ENCODE peak calls at places on chromosomes 6 and 20, in seven cellular contexts. One of them, this sample, is unnamed. For H3K4me1, the result is how much of the 10 kb centered on the place peaks cover.

GRCh38 chr6:121780325-121781313 is 345.2 kb downstream of the GJA1 start:
- DNase-seq in GM23338: no peak
- DNase-seq in thoracic aorta: peak
- DNase-seq in vagina: no peak
- DNase-seq in hepatocyte: peak
- DNase-seq in body of pancreas: peak
- DNase-seq in endodermal cell: peak
- DNase-seq in this sample: no peak

GRCh38 chr20:14775778-14776177 is 438.4 kb upstream of the FLRT3 start:
- DNase-seq in GM23338: no peak
- DNase-seq in endodermal cell: no peak
- DNase-seq in vagina: no peak
- DNase-seq in body of pancreas: peak
- DNase-seq in thoracic aorta: no peak
- DNase-seq in hepatocyte: peak
- DNase-seq in this sample: no peak

GRCh38 chr20:397432-398237 is 10.5 kb upstream of the RBCK1 start:
- DNase-seq in vagina: no peak
- DNase-seq in thoracic aorta: no peak
- DNase-seq in GM23338: no peak
- DNase-seq in body of pancreas: no peak
- DNase-seq in endodermal cell: no peak
- DNase-seq in hepatocyte: no peak
- DNase-seq in this sample: no peak

GRCh38 chr6:127347188-127347587 is 3.8 kb upstream of the ECHDC1 start:
- DNase-seq in thoracic aorta: no peak
- DNase-seq in GM23338: no peak
- DNase-seq in endodermal cell: no peak
- DNase-seq in vagina: no peak
- DNase-seq in body of pancreas: no peak
- DNase-seq in hepatocyte: no peak
- DNase-seq in this sample: no peak

GRCh38 chr6:28587011-28587745 is 61.5 kb downstream of the GPX5 start:
- DNase-seq in GM23338: peak
- DNase-seq in endodermal cell: peak
- DNase-seq in body of pancreas: peak
- DNase-seq in thoracic aorta: no peak
- DNase-seq in hepatocyte: peak
- DNase-seq in vagina: no peak
- DNase-seq in this sample: peak

GRCh38 chr20:19743650-19744015 is 14.4 kb upstream of the RIN2 start:
- DNase-seq in body of pancreas: no peak
- DNase-seq in GM23338: no peak
- DNase-seq in thoracic aorta: no peak
- DNase-seq in hepatocyte: no peak
- DNase-seq in vagina: no peak
- DNase-seq in endodermal cell: no peak
- DNase-seq in this sample: no peak

GRCh38 chr6:130202782-130203181 is 20.0 kb downstream of the SAMD3 start:
- DNase-seq in vagina: no peak
- DNase-seq in endodermal cell: peak
- DNase-seq in body of pancreas: no peak
- DNase-seq in GM23338: peak
- DNase-seq in thoracic aorta: no peak
- DNase-seq in hepatocyte: no peak
- DNase-seq in this sample: no peak

GRCh38 chr6:129131282-129131681 is 248.3 kb downstream of the LAMA2 start:
- DNase-seq in endodermal cell: no peak
- DNase-seq in thoracic aorta: no peak
- DNase-seq in hepatocyte: no peak
- DNase-seq in vagina: no peak
- DNase-seq in GM23338: no peak
- DNase-seq in body of pancreas: no peak
- DNase-seq in this sample: no peak

GRCh38 chr20:13202553-13202952 is 18.5 kb upstream of the ISM1 start:
- DNase-seq in GM23338: no peak
- DNase-seq in body of pancreas: no peak
- DNase-seq in endodermal cell: no peak
- DNase-seq in thoracic aorta: no peak
- DNase-seq in hepatocyte: no peak
- DNase-seq in vagina: no peak
- DNase-seq in this sample: no peak

GRCh38 chr6:79676785-79677736 is 45.9 kb downstream of the SH3BGRL2 start:
- DNase-seq in endodermal cell: no peak
- DNase-seq in body of pancreas: no peak
- DNase-seq in thoracic aorta: no peak
- DNase-seq in vagina: no peak
- DNase-seq in GM23338: no peak
- DNase-seq in hepatocyte: no peak
- DNase-seq in this sample: no peak

GRCh38 chr6:1849686-1850580 is 240.2 kb downstream of the FOXC1 start:
- DNase-seq in thoracic aorta: no peak
- DNase-seq in hepatocyte: no peak
- DNase-seq in GM23338: no peak
- DNase-seq in endodermal cell: no peak
- DNase-seq in vagina: no peak
- DNase-seq in body of pancreas: no peak
- DNase-seq in this sample: no peak

GRCh38 chr6:34652263-34652662 is 44.3 kb downstream of the ILRUN start:
- DNase-seq in endodermal cell: no peak
- DNase-seq in hepatocyte: no peak
- DNase-seq in thoracic aorta: no peak
- DNase-seq in vagina: no peak
- DNase-seq in body of pancreas: no peak
- DNase-seq in GM23338: no peak
- DNase-seq in this sample: no peak

GRCh38 chr6:69456086-69456485 is 340.7 kb downstream of the LMBRD1 start:
- DNase-seq in vagina: no peak
- DNase-seq in body of pancreas: no peak
- DNase-seq in GM23338: no peak
- DNase-seq in thoracic aorta: no peak
- DNase-seq in endodermal cell: no peak
- DNase-seq in hepatocyte: no peak
- DNase-seq in this sample: no peak

GRCh38 chr6:111890981-111891380 is 17.7 kb upstream of the FYN start:
- DNase-seq in thoracic aorta: no peak
- DNase-seq in hepatocyte: no peak
- DNase-seq in vagina: no peak
- DNase-seq in GM23338: no peak
- DNase-seq in endodermal cell: no peak
- DNase-seq in body of pancreas: no peak
- DNase-seq in this sample: no peak

GRCh38 chr6:143232849-143233248 is 172.2 kb downstream of the AIG1 start:
- DNase-seq in body of pancreas: peak
- DNase-seq in hepatocyte: peak
- DNase-seq in vagina: no peak
- DNase-seq in endodermal cell: peak
- DNase-seq in GM23338: peak
- DNase-seq in thoracic aorta: no peak
- DNase-seq in this sample: no peak
- TF ChIP-seq CTCF in body of pancreas: peak
- TF ChIP-seq CTCF in hepatocyte: peak
- TF ChIP-seq CTCF in vagina: no peak
- TF ChIP-seq CTCF in endodermal cell: peak
- TF ChIP-seq CTCF in GM23338: peak
- TF ChIP-seq CTCF in thoracic aorta: peak
- TF ChIP-seq CTCF in this sample: no peak

GRCh38 chr20:22501034-22501433 is 83.3 kb downstream of the FOXA2 start:
- DNase-seq in GM23338: no peak
- DNase-seq in vagina: no peak
- DNase-seq in hepatocyte: no peak
- DNase-seq in body of pancreas: no peak
- DNase-seq in thoracic aorta: no peak
- DNase-seq in endodermal cell: no peak
- DNase-seq in this sample: no peak

GRCh38 chr20:22501566-22502344 is 82.6 kb downstream of the FOXA2 start:
- DNase-seq in GM23338: no peak
- DNase-seq in thoracic aorta: no peak
- DNase-seq in vagina: no peak
- DNase-seq in hepatocyte: no peak
- DNase-seq in endodermal cell: no peak
- DNase-seq in body of pancreas: no peak
- DNase-seq in this sample: no peak

GRCh38 chr20:22502731-22503191 is 81.6 kb downstream of the FOXA2 start:
- DNase-seq in vagina: no peak
- DNase-seq in hepatocyte: peak
- DNase-seq in GM23338: no peak
- DNase-seq in endodermal cell: peak
- DNase-seq in thoracic aorta: no peak
- DNase-seq in body of pancreas: no peak
- DNase-seq in this sample: peak

GRCh38 chr20:22496817-22497216 is 87.6 kb downstream of the FOXA2 start:
- DNase-seq in body of pancreas: no peak
- DNase-seq in hepatocyte: no peak
- DNase-seq in vagina: no peak
- DNase-seq in endodermal cell: no peak
- DNase-seq in GM23338: no peak
- DNase-seq in thoracic aorta: no peak
- DNase-seq in this sample: no peak

DNA sequence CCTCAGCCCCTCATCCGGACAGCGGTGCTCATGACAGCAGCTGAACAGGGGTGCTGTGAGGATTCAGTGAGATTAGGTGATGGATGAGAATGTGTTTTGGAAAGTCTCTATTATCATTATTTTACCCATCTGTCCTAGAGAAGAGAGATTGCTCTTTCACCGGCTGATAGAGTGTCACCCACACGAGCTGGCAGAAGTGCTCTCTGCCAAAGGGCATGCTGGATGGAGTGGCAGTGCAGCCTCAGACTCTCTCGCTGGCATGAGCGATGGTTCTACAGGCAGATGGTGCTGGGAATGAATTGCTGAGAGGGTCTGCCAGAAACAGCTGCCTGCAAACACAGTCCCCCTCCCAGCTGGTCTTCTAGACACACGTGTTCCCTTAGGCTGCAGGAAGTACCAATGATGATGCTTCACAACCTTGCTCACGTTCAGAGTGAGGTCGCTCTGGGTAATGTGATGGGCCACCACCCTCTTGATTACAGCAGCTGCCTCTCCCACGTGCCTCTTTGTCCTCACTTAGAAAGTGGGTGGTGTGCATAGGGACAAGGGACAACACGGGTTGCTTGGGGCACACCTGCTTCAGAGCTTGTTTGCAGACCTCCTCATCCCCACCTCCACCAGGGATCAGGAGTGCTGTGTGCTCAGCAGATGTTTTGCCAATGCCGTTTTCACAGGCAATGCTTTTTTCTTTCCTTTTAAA is 84.7 kb downstream of the FOXA2 start:
- DNase-seq in thoracic aorta: no peak
- DNase-seq in hepatocyte: no peak
- DNase-seq in endodermal cell: no peak
- DNase-seq in GM23338: no peak
- DNase-seq in vagina: no peak
- DNase-seq in body of pancreas: no peak
- DNase-seq in this sample: peak
- H3K4me1 ChIP-seq in thoracic aorta: under half
- H3K4me1 ChIP-seq in hepatocyte: under half
- H3K4me1 ChIP-seq in endodermal cell: under half
- H3K4me1 ChIP-seq in GM23338: under half
- H3K4me1 ChIP-seq in vagina: under half
- H3K4me1 ChIP-seq in body of pancreas: under half
- H3K4me1 ChIP-seq in this sample: under half

DNA sequence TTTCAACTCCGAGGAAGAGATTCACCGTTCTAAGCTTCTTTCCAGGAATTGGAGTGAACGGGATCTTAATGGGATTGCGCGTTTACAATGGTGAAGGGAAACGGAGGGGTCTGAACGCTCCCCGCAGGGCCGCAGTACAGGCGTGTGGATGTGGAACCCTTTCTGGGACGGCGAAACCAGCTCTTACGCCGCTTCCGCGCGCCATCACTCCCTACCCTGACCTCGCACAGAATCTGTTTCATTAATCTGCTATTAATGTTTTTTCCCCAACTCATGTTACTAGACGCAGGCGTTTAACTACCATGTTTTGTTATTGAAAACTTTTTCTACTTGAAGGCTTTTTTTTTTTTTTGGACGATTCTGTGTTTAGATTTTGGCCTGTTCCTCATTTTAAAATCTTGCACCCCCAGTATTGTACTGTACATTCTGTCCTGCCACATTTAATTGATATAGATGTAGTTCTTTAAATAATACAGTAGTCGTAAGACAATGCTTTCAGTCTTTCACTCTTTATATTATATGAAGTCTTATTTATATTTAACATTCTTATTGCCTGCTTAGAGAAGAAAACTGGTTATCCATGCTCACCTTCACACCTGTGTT is 691 bp upstream of the SUPT3H start:
- DNase-seq in GM23338: no peak
- DNase-seq in vagina: no peak
- DNase-seq in thoracic aorta: no peak
- DNase-seq in endodermal cell: no peak
- DNase-seq in hepatocyte: no peak
- DNase-seq in body of pancreas: no peak
- DNase-seq in this sample: peak
- TF ChIP-seq CTCF in GM23338: no peak
- TF ChIP-seq CTCF in vagina: no peak
- TF ChIP-seq CTCF in thoracic aorta: no peak
- TF ChIP-seq CTCF in endodermal cell: no peak
- TF ChIP-seq CTCF in hepatocyte: no peak
- TF ChIP-seq CTCF in body of pancreas: no peak
- TF ChIP-seq CTCF in this sample: no peak

GRCh38 chr6:106253731-106254130 is 71.8 kb downstream of the ATG5 start:
- DNase-seq in hepatocyte: no peak
- DNase-seq in endodermal cell: no peak
- DNase-seq in GM23338: no peak
- DNase-seq in thoracic aorta: no peak
- DNase-seq in vagina: no peak
- DNase-seq in body of pancreas: no peak
- DNase-seq in this sample: no peak

GRCh38 chr6:106255306-106255705 is 70.3 kb downstream of the ATG5 start:
- DNase-seq in hepatocyte: no peak
- DNase-seq in GM23338: no peak
- DNase-seq in thoracic aorta: no peak
- DNase-seq in endodermal cell: no peak
- DNase-seq in vagina: no peak
- DNase-seq in body of pancreas: no peak
- DNase-seq in this sample: no peak

GRCh38 chr6:106250997-106251396 is 74.6 kb downstream of the ATG5 start:
- DNase-seq in hepatocyte: no peak
- DNase-seq in thoracic aorta: no peak
- DNase-seq in body of pancreas: no peak
- DNase-seq in vagina: no peak
- DNase-seq in endodermal cell: no peak
- DNase-seq in GM23338: peak
- DNase-seq in this sample: peak

GRCh38 chr6:106254636-106255035 is 70.9 kb downstream of the ATG5 start:
- DNase-seq in endodermal cell: no peak
- DNase-seq in hepatocyte: no peak
- DNase-seq in body of pancreas: no peak
- DNase-seq in vagina: no peak
- DNase-seq in GM23338: no peak
- DNase-seq in thoracic aorta: no peak
- DNase-seq in this sample: no peak

DNA sequence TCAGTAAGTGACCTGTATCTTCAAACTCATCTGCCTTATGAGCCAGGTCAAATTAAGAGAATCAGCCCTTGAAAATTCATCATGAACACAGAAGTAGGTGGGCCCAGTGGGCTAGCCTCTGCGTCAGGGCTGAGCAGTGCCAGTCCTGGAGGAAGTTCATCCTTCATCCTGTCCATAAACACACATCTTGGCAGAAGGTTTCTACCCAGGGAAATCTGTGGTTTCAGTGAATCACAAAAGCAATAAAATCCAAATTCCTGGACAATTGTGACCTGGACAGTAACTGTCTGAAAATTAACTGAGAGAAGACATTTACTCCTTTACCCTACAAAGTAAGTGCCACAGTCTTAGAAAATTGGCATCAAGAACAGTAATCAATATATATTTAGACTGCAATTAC is 72.4 kb downstream of the ATG5 start:
- DNase-seq in GM23338: no peak
- DNase-seq in thoracic aorta: no peak
- DNase-seq in body of pancreas: no peak
- DNase-seq in vagina: no peak
- DNase-seq in hepatocyte: no peak
- DNase-seq in endodermal cell: no peak
- DNase-seq in this sample: no peak
- H3K4me1 ChIP-seq in GM23338: under half
- H3K4me1 ChIP-seq in thoracic aorta: under half
- H3K4me1 ChIP-seq in body of pancreas: under half
- H3K4me1 ChIP-seq in vagina: under half
- H3K4me1 ChIP-seq in hepatocyte: under half
- H3K4me1 ChIP-seq in endodermal cell: under half
- H3K4me1 ChIP-seq in this sample: under half

This sample was measured in mucosa of descending colon.